ENCODE peak calls at places on chromosomes 3 and 15, in four cellular contexts. M is neural crest cell, H is progenitor cell of endocrine pancreas, X is uterus. C is an unnamed sample.

GRCh38 chr3:79396595-79396994 is 371.2 kb downstream of the ROBO1 start:
- DNase-seq in M (no peak), H (no peak), X (no peak), C (no peak)

GRCh38 chr3:59759298-59760169 is 709.7 kb upstream of the CFAP20DC start:
- DNase-seq in M (no peak), H (no peak), X (no peak), C (no peak)

GRCh38 chr15:33114484-33114767 is 80.1 kb downstream of the FMN1 start:
- DNase-seq in M (no peak), H (no peak), X (no peak), C (no peak)

GRCh38 chr3:179969525-179969924 is 67.2 kb downstream of the PEX5L start:
- DNase-seq in M (no peak), H (no peak), X (no peak), C (no peak)

GRCh38 chr3:123025642-123026521 is 1.7 kb downstream of the SEMA5B start:
- DNase-seq in M (peak; percentile 26), H (no peak), X (no peak), C (peak; percentile 67)

GRCh38 chr3:71547254-71548198 is 36.0 kb downstream of the FOXP1 start:
- DNase-seq in M (no peak), H (no peak), X (no peak), C (no peak)

GRCh38 chr15:48358681-48359152 is 27.5 kb downstream of the DUT start:
- DNase-seq in M (no peak), H (no peak), X (no peak), C (no peak)

GRCh38 chr15:59290311-59291213 is 82.1 kb downstream of the MYO1E start:
- DNase-seq in M (no peak), H (no peak), X (no peak), C (no peak)

GRCh38 chr3:62261121-62261520 is 112.2 kb downstream of the FEZF2 start:
- DNase-seq in M (no peak), H (no peak), X (no peak), C (no peak)